ENCODE peak calls at places on chromosomes 4 and X, in six cellular contexts. I is cardiac muscle cell, O is AG09309, V is choroid plexus epithelial cell, U is HL-60, J is aorta. Q is an unnamed sample.

GRCh38 chr4:6345096-6345830 is 75.6 kb downstream of the WFS1 start:
- DNase-seq in J (peak), O (no peak), V (no peak), U (no peak), I (no peak), Q (no peak)

GRCh38 chr4:153792893-153793227 is 4.0 kb upstream of the SFRP2 start:
- DNase-seq in O (no peak), J (no peak), I (no peak), V (no peak), U (no peak), Q (no peak)

GRCh38 chrX:2691543-2692220 is 587 bp downstream of the CD99 start:
- DNase-seq in U (peak), V (peak), O (no peak), J (peak), I (peak), Q (no peak)

GRCh38 chrX:28946846-28947245 is 359.6 kb downstream of the IL1RAPL1 start:
- DNase-seq in O (no peak), V (peak), J (no peak), I (no peak), U (no peak), Q (no peak)

GRCh38 chrX:78092296-78092695 is 11.8 kb upstream of the PGK1 start:
- DNase-seq in O (no peak), I (peak), J (no peak), V (peak), U (no peak), Q (peak)

GRCh38 chrX:131675596-131676194 is 131.8 kb downstream of the OR13H1 start:
- DNase-seq in U (peak), V (peak), I (peak), O (no peak), J (no peak), Q (peak)

GRCh38 chr4:171308661-171309060 is 504.5 kb upstream of the GALNTL6 start:
- DNase-seq in U (no peak), I (no peak), V (no peak), O (no peak), J (no peak), Q (no peak)

GRCh38 chrX:41245641-41246040 is 88.3 kb upstream of the DDX3X start:
- DNase-seq in V (peak), J (no peak), I (no peak), O (no peak), U (no peak), Q (no peak)

GRCh38 chrX:153688900-153689590 is 1.3 kb downstream of the SLC6A8 start:
- DNase-seq in O (no peak), I (no peak), J (no peak), V (no peak), U (no peak), Q (peak)

GRCh38 chrX:17744896-17745523 is 7.7 kb downstream of the SCML1 start:
- DNase-seq in U (no peak), V (peak), J (no peak), I (no peak), O (no peak), Q (peak)

GRCh38 chr4:15341022-15341732 is 86.7 kb upstream of the C1QTNF7 start:
- DNase-seq in V (no peak), O (no peak), I (no peak), U (no peak), J (no peak), Q (no peak)

GRCh38 chr4:15337258-15337657 is 90.6 kb upstream of the C1QTNF7 start:
- DNase-seq in I (no peak), U (no peak), V (no peak), O (no peak), J (no peak), Q (no peak)

GRCh38 chr4:15336410-15337184 is 91.2 kb upstream of the C1QTNF7 start:
- DNase-seq in O (no peak), J (no peak), U (no peak), V (peak), I (no peak), Q (peak)

GRCh38 chr4:15341733-15342300 is 86.0 kb upstream of the C1QTNF7 start:
- DNase-seq in J (no peak), O (no peak), V (no peak), I (no peak), U (no peak), Q (no peak)

GRCh38 chr4:15339732-15340131 is 88.1 kb upstream of the C1QTNF7 start:
- DNase-seq in O (no peak), I (no peak), J (no peak), U (no peak), V (peak), Q (no peak)
- H3K4me3 ChIP-seq in O (no peak), I (no peak), J (peak), U (no peak), V (no peak), Q (peak)

DNA sequence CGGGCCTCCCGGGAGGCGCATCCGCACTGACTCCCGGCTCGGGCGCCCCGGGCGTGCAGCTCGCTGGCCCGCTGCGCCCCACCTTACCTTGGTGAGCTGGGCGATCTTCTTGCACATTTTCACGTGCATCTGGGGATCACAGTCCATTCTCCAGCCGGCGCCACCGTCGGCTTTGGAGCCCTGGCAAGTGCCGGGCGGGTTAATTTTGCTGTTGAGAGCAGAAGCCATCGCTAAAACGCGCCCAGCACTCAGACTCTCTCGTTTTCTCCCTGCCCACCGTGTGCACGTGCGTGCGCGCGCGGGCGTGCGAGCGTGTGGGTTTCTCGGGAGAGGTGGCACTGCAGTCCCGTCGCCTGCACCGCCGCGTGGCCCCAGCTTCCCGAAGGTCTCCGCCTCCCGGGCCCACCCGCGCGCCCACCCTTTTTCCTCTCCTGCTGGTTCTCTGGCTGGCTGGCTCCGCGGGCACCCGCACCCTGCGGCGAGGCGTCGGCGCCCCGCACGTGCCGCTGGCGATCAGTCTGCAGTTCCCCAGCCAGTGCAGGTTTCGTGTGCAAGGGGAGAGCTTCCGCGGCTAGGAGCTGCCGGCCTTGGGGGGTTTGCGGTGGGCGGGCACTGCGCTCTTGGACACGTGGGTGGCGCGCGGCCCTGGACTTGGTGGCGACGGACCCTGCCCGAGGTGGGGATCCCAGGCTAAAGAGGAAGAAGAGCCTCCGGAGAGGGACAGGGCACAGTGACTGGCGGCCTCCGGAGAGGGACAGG is at the start of gene FAM184B:
- DNase-seq in J (no peak), U (no peak), I (peak), V (no peak), O (no peak), Q (no peak)
- H3K4me3 ChIP-seq in J (no peak), U (peak), I (peak), V (peak), O (peak), Q (peak)

GRCh38 chrX:23331701-23332100 is 2.9 kb upstream of the PTCHD1 start:
- DNase-seq in I (peak), O (no peak), J (no peak), V (no peak), U (no peak), Q (no peak)
- H3K4me3 ChIP-seq in I (peak), O (no peak), J (no peak), V (no peak), U (no peak), Q (no peak)

DNA sequence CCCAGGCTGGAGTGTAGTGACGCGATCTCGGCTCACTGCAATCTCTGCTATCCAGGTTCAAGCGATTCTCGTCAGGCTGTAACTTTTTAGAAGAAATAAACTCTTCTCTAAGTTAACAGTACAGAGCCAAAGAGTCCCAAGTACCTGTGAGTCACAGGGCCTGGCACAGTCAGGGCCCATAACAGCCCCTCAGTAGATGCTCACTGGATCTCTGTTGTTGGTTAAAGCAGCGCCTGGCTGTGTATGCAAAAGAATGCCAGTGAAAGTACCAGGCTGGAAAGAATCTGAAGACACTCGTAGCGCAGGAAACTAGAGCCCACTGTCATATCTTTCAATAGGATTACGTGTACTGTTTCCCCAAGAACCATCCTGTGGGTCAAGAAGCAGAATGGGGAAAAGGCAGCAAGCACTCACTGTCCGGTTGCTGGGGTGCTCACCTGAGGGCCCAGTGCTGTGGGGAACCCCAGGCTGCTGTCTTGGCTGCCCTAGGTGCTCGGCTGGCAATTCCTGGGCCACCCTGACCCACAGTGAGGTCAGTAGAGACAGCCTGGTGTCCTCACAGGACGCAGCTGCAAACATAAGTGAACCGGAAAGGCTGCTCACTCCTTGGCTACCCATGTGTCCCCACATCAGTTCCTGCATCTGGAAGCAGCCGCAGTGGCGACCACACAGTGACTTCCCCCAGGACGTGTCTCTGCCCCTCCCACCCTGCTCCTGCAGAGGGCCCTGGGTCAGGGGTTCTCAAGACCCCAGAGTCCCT is 3.1 kb upstream of the SLBP start:
- DNase-seq in O (no peak), V (no peak), I (no peak), J (peak), U (peak), Q (peak)
- H3K4me3 ChIP-seq in O (no peak), V (no peak), I (no peak), J (no peak), U (peak), Q (no peak)

DNA sequence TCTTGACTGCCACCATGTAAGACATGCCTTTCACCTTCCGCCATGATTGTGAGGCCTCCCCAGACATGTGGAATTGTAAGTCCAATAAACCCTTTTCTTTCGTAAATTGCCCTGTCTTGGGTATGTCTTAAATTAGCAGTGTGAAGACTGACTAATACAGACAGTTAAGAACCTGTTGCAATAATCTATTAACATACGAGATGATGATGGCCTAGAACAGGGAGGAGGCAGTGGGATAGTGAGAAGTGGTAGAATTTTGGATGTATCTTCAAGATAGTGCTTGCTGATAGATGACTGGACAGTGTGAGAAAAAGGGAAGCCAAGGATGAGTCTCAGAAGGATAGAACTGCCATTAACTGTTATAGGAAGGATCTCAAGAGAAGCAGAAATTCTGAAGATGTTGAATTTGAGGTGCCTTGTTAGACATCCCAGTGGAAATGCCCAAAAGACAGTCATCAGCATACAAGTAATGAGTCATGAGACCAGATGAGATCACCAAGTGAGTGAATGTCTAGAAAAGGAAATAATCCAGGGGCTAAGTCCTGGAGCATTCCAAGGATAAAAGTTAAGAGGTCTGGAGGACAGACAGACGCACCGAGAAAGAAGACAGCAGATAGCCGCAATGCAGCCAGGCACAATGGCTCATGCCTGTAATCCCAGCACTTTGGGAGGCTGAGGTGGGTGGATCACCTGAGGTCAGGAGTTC is 38.8 kb upstream of the UGDH start:
- DNase-seq in U (no peak), I (no peak), J (no peak), O (peak), V (peak), Q (peak)
- H3K4me3 ChIP-seq in U (no peak), I (no peak), J (no peak), O (no peak), V (no peak), Q (no peak)

GRCh38 chr4:87117051-87117729 is 103.2 kb downstream of the KLHL8 start:
- DNase-seq in V (no peak), U (no peak), I (no peak), O (no peak), J (no peak), Q (no peak)
- H3K4me3 ChIP-seq in V (no peak), U (no peak), I (no peak), O (no peak), J (no peak), Q (no peak)

DNA sequence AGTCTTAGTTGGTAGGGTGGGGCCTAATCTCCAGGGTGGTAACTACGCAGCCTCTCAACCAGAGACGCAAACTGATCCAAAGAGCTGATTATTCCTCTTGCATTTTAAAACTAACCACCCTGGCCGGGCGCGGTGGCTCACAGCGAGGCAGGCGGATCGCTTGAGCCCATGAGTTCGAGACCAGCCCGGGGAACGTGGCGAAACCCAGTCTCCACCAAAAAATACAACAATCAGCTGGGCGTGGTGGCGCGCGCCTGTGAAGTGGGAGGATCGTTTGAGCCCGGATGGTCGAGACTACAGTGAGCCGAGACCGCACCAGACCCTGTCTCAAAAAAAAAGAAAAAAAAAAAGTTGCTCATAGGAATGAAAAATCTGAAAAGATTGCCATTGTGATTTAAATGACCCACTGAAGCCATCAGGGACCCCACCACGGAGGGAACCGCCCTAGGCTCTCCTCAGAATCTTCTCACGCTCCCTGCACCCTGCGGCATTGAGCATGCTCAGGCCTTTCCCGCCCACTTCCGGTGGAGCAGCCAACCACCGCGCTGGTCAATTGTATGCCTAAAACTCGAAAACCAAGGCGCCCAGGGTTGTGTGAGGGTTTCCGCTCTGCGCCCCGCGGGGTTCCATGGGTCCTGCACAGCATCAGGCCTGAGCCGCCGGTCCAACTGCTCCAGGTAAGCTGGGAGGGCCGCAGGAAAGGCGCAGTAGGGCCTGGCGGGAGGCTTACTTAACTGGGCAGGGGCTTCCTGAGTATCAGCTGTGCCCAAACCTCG is at the start of gene TRIM60:
- DNase-seq in U (no peak), O (no peak), I (no peak), V (no peak), J (no peak), Q (no peak)
- H3K4me3 ChIP-seq in U (no peak), O (no peak), I (no peak), V (no peak), J (no peak), Q (no peak)

GRCh38 chr4:76449362-76449767 is 14.3 kb downstream of the SHROOM3 start:
- DNase-seq in J (no peak), V (peak), U (no peak), I (no peak), O (no peak), Q (no peak)
- H3K4me3 ChIP-seq in J (no peak), V (no peak), U (no peak), I (no peak), O (no peak), Q (no peak)